ENCODE peak calls at places on chromosomes 12 and 14, in seven cellular contexts. One of them, this sample, is unnamed.
A peak's percentile ranks its signal among the peaks of the same experiment; 100 is the strongest.

GRCh38 chr14:31360919-31361662 is 59.3 kb downstream of the HEATR5A start:
- DNase-seq in activated T-cell treated with anti-CD3 and anti-CD28 coated beads, Interleukin-2, amount 50 U/mL, for 72 hours: no peak
- DNase-seq in KG1: no peak
- DNase-seq in spleen: no peak
- DNase-seq in activated T-helper 1 cell treated with Interleukin-2 at 50 U/mL for 16 hours: no peak
- DNase-seq in ascending aorta: no peak
- DNase-seq in RPMI8226: no peak
- DNase-seq in this sample: peak; percentile 45

GRCh38 chr14:103488960-103489359 is 33.7 kb downstream of the CKB start:
- DNase-seq in activated T-cell treated with anti-CD3 and anti-CD28 coated beads, Interleukin-2, amount 50 U/mL, for 72 hours: no peak
- DNase-seq in KG1: no peak
- DNase-seq in spleen: no peak
- DNase-seq in activated T-helper 1 cell treated with Interleukin-2 at 50 U/mL for 16 hours: no peak
- DNase-seq in ascending aorta: no peak
- DNase-seq in RPMI8226: no peak
- DNase-seq in this sample: peak; percentile 16

GRCh38 chr14:100712490-100712889 is 14.2 kb upstream of the DLK1 start:
- DNase-seq in activated T-cell treated with anti-CD3 and anti-CD28 coated beads, Interleukin-2, amount 50 U/mL, for 72 hours: no peak
- DNase-seq in KG1: no peak
- DNase-seq in spleen: no peak
- DNase-seq in activated T-helper 1 cell treated with Interleukin-2 at 50 U/mL for 16 hours: no peak
- DNase-seq in ascending aorta: no peak
- DNase-seq in RPMI8226: no peak
- DNase-seq in this sample: no peak

GRCh38 chr12:42180990-42181611 is 36.4 kb upstream of the GXYLT1 start:
- DNase-seq in activated T-cell treated with anti-CD3 and anti-CD28 coated beads, Interleukin-2, amount 50 U/mL, for 72 hours: no peak
- DNase-seq in KG1: no peak
- DNase-seq in spleen: no peak
- DNase-seq in activated T-helper 1 cell treated with Interleukin-2 at 50 U/mL for 16 hours: no peak
- DNase-seq in ascending aorta: no peak
- DNase-seq in RPMI8226: no peak
- DNase-seq in this sample: peak; percentile 11

GRCh38 chr14:76780875-76781647 is 19.8 kb downstream of the VASH1 start:
- DNase-seq in activated T-cell treated with anti-CD3 and anti-CD28 coated beads, Interleukin-2, amount 50 U/mL, for 72 hours: no peak
- DNase-seq in KG1: no peak
- DNase-seq in spleen: peak; percentile 70
- DNase-seq in activated T-helper 1 cell treated with Interleukin-2 at 50 U/mL for 16 hours: no peak
- DNase-seq in ascending aorta: no peak
- DNase-seq in RPMI8226: no peak
- DNase-seq in this sample: no peak

GRCh38 chr12:113263431-113263963 is 42.2 kb downstream of the TPCN1 start:
- DNase-seq in activated T-cell treated with anti-CD3 and anti-CD28 coated beads, Interleukin-2, amount 50 U/mL, for 72 hours: no peak
- DNase-seq in KG1: no peak
- DNase-seq in spleen: no peak
- DNase-seq in activated T-helper 1 cell treated with Interleukin-2 at 50 U/mL for 16 hours: no peak
- DNase-seq in ascending aorta: no peak
- DNase-seq in RPMI8226: no peak
- DNase-seq in this sample: no peak

GRCh38 chr14:99148861-99149610 is 123.0 kb downstream of the BCL11B start:
- DNase-seq in activated T-cell treated with anti-CD3 and anti-CD28 coated beads, Interleukin-2, amount 50 U/mL, for 72 hours: no peak
- DNase-seq in KG1: no peak
- DNase-seq in spleen: no peak
- DNase-seq in activated T-helper 1 cell treated with Interleukin-2 at 50 U/mL for 16 hours: no peak
- DNase-seq in ascending aorta: no peak
- DNase-seq in RPMI8226: no peak
- DNase-seq in this sample: no peak

GRCh38 chr12:109946505-109946904 is 46.4 kb downstream of the TCHP start:
- DNase-seq in activated T-cell treated with anti-CD3 and anti-CD28 coated beads, Interleukin-2, amount 50 U/mL, for 72 hours: no peak
- DNase-seq in KG1: no peak
- DNase-seq in spleen: no peak
- DNase-seq in activated T-helper 1 cell treated with Interleukin-2 at 50 U/mL for 16 hours: no peak
- DNase-seq in ascending aorta: no peak
- DNase-seq in RPMI8226: no peak
- DNase-seq in this sample: no peak

GRCh38 chr14:63614964-63615363 is 26.7 kb downstream of the WDR89 start:
- DNase-seq in activated T-cell treated with anti-CD3 and anti-CD28 coated beads, Interleukin-2, amount 50 U/mL, for 72 hours: no peak
- DNase-seq in KG1: no peak
- DNase-seq in spleen: no peak
- DNase-seq in activated T-helper 1 cell treated with Interleukin-2 at 50 U/mL for 16 hours: no peak
- DNase-seq in ascending aorta: no peak
- DNase-seq in RPMI8226: no peak
- DNase-seq in this sample: peak; percentile 24